ENCODE peak calls at places on chromosomes 4 and X, in four cellular contexts. G is GM06990, I is brain microvascular endothelial cell, M is GM23248. D is an unnamed sample.

GRCh38 chr4:19776021-19776459 is 475.7 kb upstream of the SLIT2 start:
- DNase-seq in G (no peak), I (peak), M (peak), D (no peak)

GRCh38 chrX:138711399-138712347 is at the start of gene FGF13:
- DNase-seq in G (no peak), I (no peak), M (peak), D (peak)

GRCh38 chr4:30720021-30720655 is at the start of gene PCDH7:
- DNase-seq in G (peak), I (peak), M (peak), D (peak)

GRCh38 chr4:17065821-17066220 is 167.4 kb upstream of the LDB2 start:
- DNase-seq in G (no peak), I (peak), M (peak), D (no peak)

GRCh38 chrX:154717824-154718223 is 33.1 kb downstream of the GAB3 start:
- DNase-seq in G (no peak), I (peak), M (no peak), D (no peak)

GRCh38 chrX:14529288-14529989 is at the start of gene GLRA2:
- DNase-seq in G (no peak), I (peak), M (peak), D (no peak)

GRCh38 chrX:30713061-30713525 is 59.9 kb downstream of the GK start:
- DNase-seq in G (peak), I (peak), M (peak), D (peak)

GRCh38 chrX:40130207-40130606 is 32.4 kb upstream of the BCOR start:
- DNase-seq in G (no peak), I (peak), M (peak), D (no peak)

GRCh38 chr4:97404876-97405523 is 738.3 kb downstream of the STPG2 start:
- DNase-seq in G (no peak), I (no peak), M (no peak), D (no peak)

GRCh38 chr4:118942465-118942864 is 53.8 kb downstream of the SYNPO2 start:
- DNase-seq in G (no peak), I (no peak), M (peak), D (no peak)

GRCh38 chr4:137587796-137588195 is 55.5 kb upstream of the PCDH18 start:
- DNase-seq in G (no peak), I (no peak), M (no peak), D (no peak)

D was measured in Right ventricle myocardium inferior.